ENCODE peak calls at places on chromosomes 2 and 18, in seven cellular contexts. P, L, U, E, W, R and V are unnamed samples.

GRCh38 chr2:131493199-131494018 is 1.2 kb upstream of the MZT2A start:
- DNase-seq in P (no peak), L (no peak), U (no peak), E (no peak), W (no peak), R (no peak), V (no peak)

GRCh38 chr18:79742076-79742475 is 55.7 kb upstream of the KCNG2 start:
- DNase-seq in P (no peak), L (no peak), U (no peak), E (no peak), W (no peak), R (no peak), V (no peak)

GRCh38 chr2:224562831-224563230 is 22.3 kb downstream of the CUL3 start:
- DNase-seq in P (no peak), L (no peak), U (no peak), E (no peak), W (no peak), R (no peak), V (no peak)

GRCh38 chr2:197309369-197310231 is 980 bp downstream of the ANKRD44 start:
- DNase-seq in P (peak; percentile 38), L (peak; percentile 19), U (no peak), E (peak; percentile 10), W (peak; percentile 27), R (peak; percentile 54), V (peak; percentile 72)

GRCh38 chr2:8966123-8966908 is 37.2 kb downstream of the MBOAT2 start:
- DNase-seq in P (no peak), L (no peak), U (peak; percentile 50), E (no peak), W (no peak), R (no peak), V (no peak)

GRCh38 chr2:128773641-128774319 is 455.1 kb upstream of the HS6ST1 start:
- DNase-seq in P (no peak), L (no peak), U (no peak), E (no peak), W (no peak), R (no peak), V (no peak)

GRCh38 chr2:29749843-29750242 is 171.5 kb downstream of the ALK start:
- DNase-seq in P (no peak), L (no peak), U (no peak), E (no peak), W (no peak), R (no peak), V (no peak)

GRCh38 chr2:241645915-241646250 is 8.4 kb downstream of the ATG4B start:
- DNase-seq in P (no peak), L (no peak), U (no peak), E (no peak), W (no peak), R (no peak), V (no peak)

GRCh38 chr2:177245010-177245422 is 19.5 kb downstream of the NFE2L2 start:
- DNase-seq in P (no peak), L (no peak), U (no peak), E (no peak), W (peak; percentile 70), R (no peak), V (no peak)

GRCh38 chr2:234047361-234047760 is 3.1 kb upstream of the SPP2 start:
- DNase-seq in P (no peak), L (no peak), U (no peak), E (no peak), W (no peak), R (no peak), V (no peak)

GRCh38 chr2:128425731-128426620 is 107.3 kb upstream of the HS6ST1 start:
- DNase-seq in P (no peak), L (no peak), U (no peak), E (no peak), W (no peak), R (no peak), V (peak; percentile 60)

GRCh38 chr2:189096769-189097447 is 82.7 kb downstream of the COL5A2 start:
- DNase-seq in P (no peak), L (no peak), U (peak; percentile 60), E (no peak), W (peak; percentile 55), R (no peak), V (no peak)

GRCh38 chr2:228447266-228447915 is 265.9 kb upstream of the SPHKAP start:
- DNase-seq in P (no peak), L (no peak), U (peak; percentile 17), E (peak; percentile 5), W (no peak), R (no peak), V (no peak)

GRCh38 chr2:72340665-72341064 is 193.0 kb upstream of the CYP26B1 start:
- DNase-seq in P (no peak), L (peak; percentile 13), U (no peak), E (no peak), W (peak; percentile 21), R (no peak), V (no peak)

GRCh38 chr2:200306969-200307811 is 697 bp downstream of the SPATS2L start:
- DNase-seq in P (peak; percentile 5), L (no peak), U (peak; percentile 53), E (peak; percentile 7), W (peak; percentile 41), R (peak; percentile 42), V (peak; percentile 69)

GRCh38 chr2:15941970-15942710 is 1.8 kb downstream of the MYCN start:
- DNase-seq in P (no peak), L (no peak), U (peak; percentile 15), E (no peak), W (peak; percentile 38), R (peak; percentile 24), V (no peak)

GRCh38 chr18:48662021-48662661 is 123.3 kb downstream of the CTIF start:
- DNase-seq in P (no peak), L (no peak), U (peak; percentile 25), E (no peak), W (peak; percentile 72), R (no peak), V (no peak)

GRCh38 chr18:44594779-44595467 is 85.8 kb upstream of the SETBP1 start:
- DNase-seq in P (no peak), L (no peak), U (peak; percentile 71), E (no peak), W (peak; percentile 49), R (no peak), V (no peak)

GRCh38 chr2:222362336-222362735 is 62.0 kb upstream of the SGPP2 start:
- DNase-seq in P (no peak), L (no peak), U (no peak), E (no peak), W (no peak), R (no peak), V (no peak)

GRCh38 chr2:40213071-40213470 is 238.8 kb downstream of the SLC8A1 start:
- DNase-seq in P (no peak), L (no peak), U (no peak), E (no peak), W (peak; percentile 61), R (no peak), V (no peak)

GRCh38 chr2:30358822-30359221 is 88.2 kb upstream of the LCLAT1 start:
- DNase-seq in P (no peak), L (no peak), U (no peak), E (no peak), W (no peak), R (no peak), V (peak; percentile 47)

GRCh38 chr18:53541924-53542323 is 682.5 kb downstream of the MBD2 start:
- DNase-seq in P (no peak), L (no peak), U (no peak), E (no peak), W (no peak), R (no peak), V (no peak)

GRCh38 chr18:29962579-29962978 is 1080.0 kb downstream of the DSC3 start:
- DNase-seq in P (no peak), L (no peak), U (peak; percentile 5), E (no peak), W (no peak), R (no peak), V (no peak)

GRCh38 chr2:233301248-233301647 is 6.4 kb upstream of the SAG start:
- DNase-seq in P (no peak), L (no peak), U (no peak), E (no peak), W (no peak), R (no peak), V (no peak)

GRCh38 chr2:95333888-95334338 is 36.8 kb downstream of the KCNIP3 start:
- DNase-seq in P (no peak), L (peak; percentile 84), U (peak; percentile 98), E (peak; percentile 14), W (peak; percentile 69), R (no peak), V (no peak)

GRCh38 chr2:233256048-233256447 is 4.6 kb downstream of the ATG16L1 start:
- DNase-seq in P (no peak), L (no peak), U (no peak), E (no peak), W (no peak), R (no peak), V (no peak)

GRCh38 chr2:29309090-29310054 is 194.2 kb downstream of the CLIP4 start:
- DNase-seq in P (peak; percentile 5), L (peak; percentile 56), U (peak; percentile 47), E (peak; percentile 32), W (peak; percentile 84), R (peak; percentile 51), V (no peak)

GRCh38 chr2:64586054-64586453 is 61.9 kb downstream of the AFTPH start:
- DNase-seq in P (no peak), L (no peak), U (no peak), E (no peak), W (no peak), R (no peak), V (no peak)

GRCh38 chr2:120598416-120598815 is 137.3 kb upstream of the GLI2 start:
- DNase-seq in P (no peak), L (no peak), U (no peak), E (no peak), W (no peak), R (no peak), V (no peak)

GRCh38 chr2:14132386-14132785 is 500.1 kb upstream of the LRATD1 start:
- DNase-seq in P (no peak), L (no peak), U (no peak), E (no peak), W (no peak), R (no peak), V (no peak)

GRCh38 chr18:2547477-2548087 is 23.7 kb downstream of the METTL4 start:
- DNase-seq in P (peak; percentile 31), L (no peak), U (peak; percentile 19), E (peak; percentile 10), W (peak; percentile 50), R (no peak), V (no peak)